ENCODE peak calls at places on chromosomes 5 and 9, in ten cellular contexts. One of them, this sample, is unnamed. For H3K9me3 and H3K36me3, the result is how much of the 10 kb centered on the place peaks cover.

GRCh38 chr9:80285325-80285724 is 713.6 kb downstream of the TLE4 start:
- DNase-seq in prostate gland: no peak
- DNase-seq in left lung: no peak
- DNase-seq in breast epithelium: no peak
- DNase-seq in tibial artery: no peak
- DNase-seq in transverse colon: no peak
- DNase-seq in CD8-positive, alpha-beta T cell: no peak
- DNase-seq in heart right ventricle: no peak
- DNase-seq in GM12878: no peak
- DNase-seq in left ventricle myocardium inferior: no peak
- DNase-seq in this sample: no peak

GRCh38 chr9:115117999-115118470 is at the start of gene TNC:
- DNase-seq in prostate gland: peak
- DNase-seq in left lung: peak
- DNase-seq in breast epithelium: peak
- DNase-seq in tibial artery: peak
- DNase-seq in transverse colon: peak
- DNase-seq in CD8-positive, alpha-beta T cell: no peak
- DNase-seq in heart right ventricle: peak
- DNase-seq in GM12878: no peak
- DNase-seq in left ventricle myocardium inferior: peak
- DNase-seq in this sample: no peak

GRCh38 chr9:13963005-13963653 is 350.8 kb downstream of the NFIB start:
- DNase-seq in prostate gland: no peak
- DNase-seq in left lung: no peak
- DNase-seq in breast epithelium: no peak
- DNase-seq in tibial artery: no peak
- DNase-seq in transverse colon: no peak
- DNase-seq in CD8-positive, alpha-beta T cell: no peak
- DNase-seq in heart right ventricle: no peak
- DNase-seq in GM12878: no peak
- DNase-seq in left ventricle myocardium inferior: no peak
- DNase-seq in this sample: no peak

GRCh38 chr5:81097733-81098132 is 135.4 kb upstream of the CKMT2 start:
- DNase-seq in prostate gland: no peak
- DNase-seq in left lung: no peak
- DNase-seq in breast epithelium: no peak
- DNase-seq in tibial artery: no peak
- DNase-seq in transverse colon: no peak
- DNase-seq in CD8-positive, alpha-beta T cell: no peak
- DNase-seq in heart right ventricle: no peak
- DNase-seq in GM12878: no peak
- DNase-seq in left ventricle myocardium inferior: no peak
- DNase-seq in this sample: no peak

GRCh38 chr5:173615884-173616576 is 420 bp downstream of the BOD1 start:
- DNase-seq in prostate gland: peak
- DNase-seq in left lung: no peak
- DNase-seq in breast epithelium: peak
- DNase-seq in tibial artery: peak
- DNase-seq in transverse colon: peak
- DNase-seq in CD8-positive, alpha-beta T cell: peak
- DNase-seq in heart right ventricle: peak
- DNase-seq in GM12878: peak
- DNase-seq in left ventricle myocardium inferior: peak
- DNase-seq in this sample: peak

GRCh38 chr9:115422932-115423440 is 305.0 kb upstream of the TNC start:
- DNase-seq in prostate gland: no peak
- DNase-seq in left lung: no peak
- DNase-seq in breast epithelium: no peak
- DNase-seq in tibial artery: peak
- DNase-seq in transverse colon: no peak
- DNase-seq in CD8-positive, alpha-beta T cell: no peak
- DNase-seq in heart right ventricle: no peak
- DNase-seq in GM12878: no peak
- DNase-seq in left ventricle myocardium inferior: no peak
- DNase-seq in this sample: no peak

GRCh38 chr5:120446068-120446492 is 18.0 kb upstream of the PRR16 start:
- DNase-seq in prostate gland: no peak
- DNase-seq in left lung: no peak
- DNase-seq in breast epithelium: no peak
- DNase-seq in tibial artery: no peak
- DNase-seq in transverse colon: no peak
- DNase-seq in CD8-positive, alpha-beta T cell: no peak
- DNase-seq in heart right ventricle: peak
- DNase-seq in GM12878: no peak
- DNase-seq in left ventricle myocardium inferior: no peak
- DNase-seq in this sample: no peak

GRCh38 chr9:2159521-2160417 is 144.6 kb downstream of the SMARCA2 start:
- DNase-seq in prostate gland: no peak
- DNase-seq in left lung: no peak
- DNase-seq in breast epithelium: no peak
- DNase-seq in tibial artery: no peak
- DNase-seq in transverse colon: no peak
- DNase-seq in CD8-positive, alpha-beta T cell: no peak
- DNase-seq in heart right ventricle: no peak
- DNase-seq in GM12878: no peak
- DNase-seq in left ventricle myocardium inferior: no peak
- DNase-seq in this sample: no peak

GRCh38 chr5:139649082-139649991 is 1.2 kb downstream of the CXXC5 start:
- DNase-seq in prostate gland: no peak
- DNase-seq in left lung: peak
- DNase-seq in breast epithelium: peak
- DNase-seq in tibial artery: no peak
- DNase-seq in transverse colon: peak
- DNase-seq in CD8-positive, alpha-beta T cell: no peak
- DNase-seq in heart right ventricle: no peak
- DNase-seq in GM12878: no peak
- DNase-seq in left ventricle myocardium inferior: peak
- DNase-seq in this sample: peak

GRCh38 chr5:66246621-66247020 is 102.5 kb downstream of the SREK1 start:
- DNase-seq in prostate gland: no peak
- DNase-seq in left lung: no peak
- DNase-seq in breast epithelium: no peak
- DNase-seq in tibial artery: no peak
- DNase-seq in transverse colon: no peak
- DNase-seq in CD8-positive, alpha-beta T cell: no peak
- DNase-seq in heart right ventricle: no peak
- DNase-seq in GM12878: no peak
- DNase-seq in left ventricle myocardium inferior: no peak
- DNase-seq in this sample: no peak

GRCh38 chr5:141343242-141343952 is at the start of gene PCDHGA3:
- DNase-seq in prostate gland: no peak
- DNase-seq in left lung: no peak
- DNase-seq in breast epithelium: no peak
- DNase-seq in tibial artery: no peak
- DNase-seq in transverse colon: no peak
- DNase-seq in CD8-positive, alpha-beta T cell: no peak
- DNase-seq in heart right ventricle: peak
- DNase-seq in GM12878: no peak
- DNase-seq in left ventricle myocardium inferior: no peak
- DNase-seq in this sample: no peak

GRCh38 chr9:113579270-113580040 is 115.9 kb downstream of the RGS3 start:
- DNase-seq in prostate gland: no peak
- DNase-seq in left lung: peak
- DNase-seq in breast epithelium: no peak
- DNase-seq in tibial artery: peak
- DNase-seq in transverse colon: peak
- DNase-seq in CD8-positive, alpha-beta T cell: peak
- DNase-seq in heart right ventricle: no peak
- DNase-seq in GM12878: no peak
- DNase-seq in left ventricle myocardium inferior: peak
- DNase-seq in this sample: no peak

GRCh38 chr5:158172005-158172404 is 313.1 kb upstream of the CLINT1 start:
- DNase-seq in prostate gland: no peak
- DNase-seq in left lung: no peak
- DNase-seq in breast epithelium: no peak
- DNase-seq in tibial artery: no peak
- DNase-seq in transverse colon: no peak
- DNase-seq in CD8-positive, alpha-beta T cell: no peak
- DNase-seq in heart right ventricle: no peak
- DNase-seq in GM12878: no peak
- DNase-seq in left ventricle myocardium inferior: no peak
- DNase-seq in this sample: no peak
- H3K9me3 ChIP-seq in prostate gland: under half
- H3K9me3 ChIP-seq in left lung: under half
- H3K9me3 ChIP-seq in breast epithelium: under half
- H3K9me3 ChIP-seq in tibial artery: under half
- H3K9me3 ChIP-seq in transverse colon: under half
- H3K9me3 ChIP-seq in CD8-positive, alpha-beta T cell: under half
- H3K9me3 ChIP-seq in heart right ventricle: under half
- H3K9me3 ChIP-seq in GM12878: under half
- H3K9me3 ChIP-seq in left ventricle myocardium inferior: under half
- H3K9me3 ChIP-seq in this sample: under half

DNA sequence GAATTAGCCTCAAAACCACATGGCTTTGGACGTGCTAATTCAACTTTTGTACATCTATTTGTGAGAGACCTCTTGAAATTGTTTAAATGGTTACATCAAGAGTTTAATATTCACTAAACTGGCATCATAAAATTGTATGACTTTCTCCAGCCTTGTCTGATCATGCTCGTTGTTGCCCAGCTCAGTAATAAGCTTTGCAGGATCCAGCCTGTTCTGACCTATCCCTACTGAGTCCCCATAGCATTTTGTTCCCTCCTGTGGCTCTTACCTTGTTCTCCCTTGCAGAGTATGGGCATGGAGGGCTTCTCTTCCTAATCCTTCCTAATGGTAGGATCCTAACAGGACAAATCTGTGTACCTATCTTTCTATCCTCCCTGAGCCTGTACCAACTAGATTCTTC is 6.3 kb downstream of the EXOSC3 start:
- DNase-seq in prostate gland: no peak
- DNase-seq in left lung: no peak
- DNase-seq in breast epithelium: no peak
- DNase-seq in tibial artery: no peak
- DNase-seq in transverse colon: no peak
- DNase-seq in CD8-positive, alpha-beta T cell: no peak
- DNase-seq in heart right ventricle: no peak
- DNase-seq in GM12878: no peak
- DNase-seq in left ventricle myocardium inferior: no peak
- DNase-seq in this sample: no peak
- H3K36me3 ChIP-seq in prostate gland: under half
- H3K36me3 ChIP-seq in left lung: under half
- H3K36me3 ChIP-seq in breast epithelium: under half
- H3K36me3 ChIP-seq in tibial artery: half or more
- H3K36me3 ChIP-seq in transverse colon: under half
- H3K36me3 ChIP-seq in CD8-positive, alpha-beta T cell: under half
- H3K36me3 ChIP-seq in heart right ventricle: half or more
- H3K36me3 ChIP-seq in GM12878: under half
- H3K36me3 ChIP-seq in left ventricle myocardium inferior: half or more
- H3K36me3 ChIP-seq in this sample: half or more

DNA sequence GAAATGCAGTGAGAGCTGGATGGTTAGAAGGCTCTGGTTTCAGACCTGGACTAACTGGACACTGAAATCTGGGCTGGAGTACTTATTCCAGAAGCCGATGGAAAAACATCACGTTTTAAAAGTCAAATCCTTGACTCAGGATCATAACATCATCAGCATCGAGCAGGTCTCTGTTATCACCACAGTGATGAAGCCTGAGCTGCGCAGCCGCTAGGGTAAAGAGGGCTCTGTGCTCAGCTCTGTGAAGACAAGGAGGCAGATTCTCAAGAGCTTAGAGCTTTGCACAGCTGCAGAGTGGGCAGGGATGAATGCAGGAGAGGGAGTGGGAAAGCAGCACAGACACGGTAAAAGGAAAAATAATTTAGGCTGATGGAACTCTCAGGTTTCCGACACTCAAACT is 208.8 kb upstream of the TAS2R1 start:
- DNase-seq in prostate gland: no peak
- DNase-seq in left lung: no peak
- DNase-seq in breast epithelium: no peak
- DNase-seq in tibial artery: no peak
- DNase-seq in transverse colon: no peak
- DNase-seq in CD8-positive, alpha-beta T cell: no peak
- DNase-seq in heart right ventricle: no peak
- DNase-seq in GM12878: no peak
- DNase-seq in left ventricle myocardium inferior: no peak
- DNase-seq in this sample: no peak
- H3K9me3 ChIP-seq in prostate gland: under half
- H3K9me3 ChIP-seq in left lung: under half
- H3K9me3 ChIP-seq in breast epithelium: under half
- H3K9me3 ChIP-seq in tibial artery: under half
- H3K9me3 ChIP-seq in transverse colon: under half
- H3K9me3 ChIP-seq in CD8-positive, alpha-beta T cell: under half
- H3K9me3 ChIP-seq in heart right ventricle: under half
- H3K9me3 ChIP-seq in GM12878: under half
- H3K9me3 ChIP-seq in left ventricle myocardium inferior: under half
- H3K9me3 ChIP-seq in this sample: under half

GRCh38 chr5:132362086-132362485 is 7.4 kb upstream of the SLC22A5 start:
- DNase-seq in prostate gland: no peak
- DNase-seq in left lung: no peak
- DNase-seq in breast epithelium: no peak
- DNase-seq in tibial artery: no peak
- DNase-seq in transverse colon: no peak
- DNase-seq in CD8-positive, alpha-beta T cell: no peak
- DNase-seq in heart right ventricle: no peak
- DNase-seq in GM12878: no peak
- DNase-seq in left ventricle myocardium inferior: no peak
- DNase-seq in this sample: no peak

GRCh38 chr5:132363431-132364112 is 5.9 kb upstream of the SLC22A5 start:
- DNase-seq in prostate gland: peak
- DNase-seq in left lung: no peak
- DNase-seq in breast epithelium: no peak
- DNase-seq in tibial artery: peak
- DNase-seq in transverse colon: no peak
- DNase-seq in CD8-positive, alpha-beta T cell: no peak
- DNase-seq in heart right ventricle: peak
- DNase-seq in GM12878: no peak
- DNase-seq in left ventricle myocardium inferior: no peak
- DNase-seq in this sample: no peak

GRCh38 chr5:132364319-132364718 is 5.2 kb upstream of the SLC22A5 start:
- DNase-seq in prostate gland: no peak
- DNase-seq in left lung: no peak
- DNase-seq in breast epithelium: no peak
- DNase-seq in tibial artery: peak
- DNase-seq in transverse colon: no peak
- DNase-seq in CD8-positive, alpha-beta T cell: no peak
- DNase-seq in heart right ventricle: no peak
- DNase-seq in GM12878: no peak
- DNase-seq in left ventricle myocardium inferior: no peak
- DNase-seq in this sample: no peak

GRCh38 chr5:132369012-132369470 is 469 bp upstream of the SLC22A5 start:
- DNase-seq in prostate gland: no peak
- DNase-seq in left lung: no peak
- DNase-seq in breast epithelium: no peak
- DNase-seq in tibial artery: no peak
- DNase-seq in transverse colon: no peak
- DNase-seq in CD8-positive, alpha-beta T cell: no peak
- DNase-seq in heart right ventricle: no peak
- DNase-seq in GM12878: no peak
- DNase-seq in left ventricle myocardium inferior: no peak
- DNase-seq in this sample: peak

DNA sequence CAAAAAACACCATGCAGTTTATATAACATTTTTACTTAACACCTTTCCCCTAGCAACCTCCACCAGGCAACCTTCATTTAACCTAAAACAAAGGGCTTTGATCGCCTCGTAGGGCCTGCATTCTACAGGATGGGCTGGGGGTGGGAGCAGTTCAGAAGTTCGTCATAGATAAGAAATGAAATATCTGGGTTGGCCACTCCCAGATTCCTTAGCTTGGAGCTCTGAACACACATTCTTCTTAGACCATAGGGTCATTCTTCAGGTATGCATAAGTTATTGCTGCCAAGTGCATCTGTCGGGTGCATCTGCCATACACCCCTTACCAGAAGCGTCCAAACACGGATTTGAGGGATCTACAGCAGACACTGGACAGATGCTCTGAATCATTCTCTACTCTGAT is 4.3 kb upstream of the SLC22A5 start:
- DNase-seq in prostate gland: no peak
- DNase-seq in left lung: no peak
- DNase-seq in breast epithelium: no peak
- DNase-seq in tibial artery: no peak
- DNase-seq in transverse colon: no peak
- DNase-seq in CD8-positive, alpha-beta T cell: no peak
- DNase-seq in heart right ventricle: no peak
- DNase-seq in GM12878: no peak
- DNase-seq in left ventricle myocardium inferior: no peak
- DNase-seq in this sample: no peak
- H3K36me3 ChIP-seq in prostate gland: under half
- H3K36me3 ChIP-seq in left lung: under half
- H3K36me3 ChIP-seq in breast epithelium: under half
- H3K36me3 ChIP-seq in tibial artery: under half
- H3K36me3 ChIP-seq in transverse colon: under half
- H3K36me3 ChIP-seq in CD8-positive, alpha-beta T cell: under half
- H3K36me3 ChIP-seq in heart right ventricle: under half
- H3K36me3 ChIP-seq in GM12878: under half
- H3K36me3 ChIP-seq in left ventricle myocardium inferior: under half
- H3K36me3 ChIP-seq in this sample: under half

This sample was measured in HAP-1.